ENCODE peak calls at places on chromosomes 4 and X, in ten cellular contexts. C, D, S, A, F, H, O, X, R and U are unnamed samples.

GRCh38 chrX:111445485-111445884 is 33.5 kb upstream of the DCX start:
- DNase-seq in C (peak; percentile 46), D (peak; percentile 21), S (peak; percentile 48), A (peak; percentile 40), F (no peak), H (peak; percentile 73), O (no peak), X (no peak), R (no peak), U (no peak)

GRCh38 chrX:40449396-40449795 is 131.4 kb upstream of the ATP6AP2 start:
- DNase-seq in C (no peak), D (no peak), S (no peak), A (no peak), F (no peak), H (no peak), O (no peak), X (no peak), R (no peak), U (no peak)

GRCh38 chr4:118935819-118936218 is 47.2 kb downstream of the SYNPO2 start:
- DNase-seq in C (peak; percentile 94), D (no peak), S (no peak), A (no peak), F (no peak), H (no peak), O (no peak), X (no peak), R (no peak), U (no peak)

GRCh38 chr4:96016615-96017299 is 176.9 kb downstream of the PDHA2 start:
- DNase-seq in C (peak; percentile 2), D (no peak), S (no peak), A (no peak), F (peak; percentile 24), H (no peak), O (no peak), X (no peak), R (no peak), U (no peak)

GRCh38 chr4:96295143-96295763 is 455.4 kb downstream of the PDHA2 start:
- DNase-seq in C (no peak), D (no peak), S (no peak), A (no peak), F (no peak), H (no peak), O (no peak), X (no peak), R (no peak), U (no peak)

GRCh38 chrX:8971116-8971515 is 62.8 kb downstream of the FAM9B start:
- DNase-seq in C (peak; percentile 60), D (no peak), S (peak; percentile 55), A (peak; percentile 22), F (no peak), H (peak; percentile 61), O (no peak), X (no peak), R (no peak), U (no peak)

GRCh38 chr4:30903493-30903892 is 183.3 kb downstream of the PCDH7 start:
- DNase-seq in C (no peak), D (no peak), S (peak; percentile 18), A (no peak), F (no peak), H (no peak), O (no peak), X (no peak), R (no peak), U (no peak)

GRCh38 chrX:21373637-21374162 is 518 bp upstream of the CNKSR2 start:
- DNase-seq in C (no peak), D (no peak), S (peak; percentile 22), A (no peak), F (no peak), H (peak; percentile 27), O (peak; percentile 40), X (peak; percentile 1), R (no peak), U (no peak)

GRCh38 chrX:125605145-125605544 is 285.5 kb downstream of the TEX13C start:
- DNase-seq in C (no peak), D (no peak), S (no peak), A (no peak), F (no peak), H (no peak), O (no peak), X (no peak), R (no peak), U (no peak)

GRCh38 chr4:915041-915474 is 17.1 kb downstream of the GAK start:
- DNase-seq in C (peak; percentile 36), D (no peak), S (no peak), A (no peak), F (no peak), H (no peak), O (no peak), X (no peak), R (no peak), U (peak; percentile 55)

GRCh38 chr4:163048447-163048846 is 118.2 kb downstream of the NAF1 start:
- DNase-seq in C (peak; percentile 36), D (peak; percentile 15), S (peak; percentile 67), A (peak; percentile 44), F (peak; percentile 24), H (peak; percentile 75), O (peak; percentile 43), X (no peak), R (peak; percentile 32), U (no peak)

GRCh38 chr4:118099106-118099505 is 64.8 kb downstream of the NDST3 start:
- DNase-seq in C (no peak), D (no peak), S (no peak), A (no peak), F (no peak), H (no peak), O (no peak), X (no peak), R (no peak), U (no peak)

GRCh38 chrX:151789179-151789800 is 54.7 kb downstream of the CNGA2 start:
- DNase-seq in C (no peak), D (no peak), S (peak; percentile 88), A (no peak), F (peak; percentile 50), H (no peak), O (no peak), X (no peak), R (no peak), U (no peak)

GRCh38 chr4:147709999-147710398 is 21.9 kb upstream of the ARHGAP10 start:
- DNase-seq in C (no peak), D (no peak), S (peak; percentile 36), A (no peak), F (no peak), H (no peak), O (no peak), X (no peak), R (no peak), U (no peak)

GRCh38 chrX:19721726-19722370 is 165.6 kb downstream of the SH3KBP1 start:
- DNase-seq in C (no peak), D (no peak), S (peak; percentile 34), A (no peak), F (no peak), H (no peak), O (no peak), X (no peak), R (no peak), U (peak; percentile 50)

GRCh38 chr4:104395219-104395618 is 99.5 kb downstream of the CXXC4 start:
- DNase-seq in C (no peak), D (no peak), S (no peak), A (no peak), F (no peak), H (peak; percentile 6), O (no peak), X (no peak), R (no peak), U (no peak)